ENCODE peak calls at places on chromosomes 3 and 15, in six cellular contexts. H is H9, P is mesenchymal stem cell, N is neuronal stem cell, V is IMR-90, R is trophoblast cell. T is an unnamed sample.

GRCh38 chr3:25910997-25911396 is 121.1 kb downstream of the OXSM start:
- DNase-seq in H (peak), P (peak), N (no peak), V (peak), R (no peak), T (no peak)

GRCh38 chr3:195075199-195075940 is 195.6 kb downstream of the XXYLT1 start:
- DNase-seq in H (no peak), P (no peak), N (no peak), V (peak), R (no peak), T (no peak)

GRCh38 chr15:44195151-44195740 is at the start of gene FRMD5:
- DNase-seq in H (peak), P (peak), N (peak), V (peak), R (peak), T (peak)

GRCh38 chr15:31327674-31328424 is 1.2 kb downstream of the KLF13 start:
- DNase-seq in H (no peak), P (peak), N (no peak), V (peak), R (peak), T (no peak)

GRCh38 chr15:79261836-79262235 is 20.7 kb upstream of the ANKRD34C start:
- DNase-seq in H (no peak), P (no peak), N (no peak), V (no peak), R (no peak), T (no peak)

GRCh38 chr3:73137736-73138403 is 76.4 kb downstream of the EBLN2 start:
- DNase-seq in H (no peak), P (no peak), N (no peak), V (no peak), R (no peak), T (no peak)

GRCh38 chr3:11637901-11638668 is 5.6 kb downstream of the VGLL4 start:
- DNase-seq in H (no peak), P (peak), N (no peak), V (peak), R (no peak), T (no peak)

GRCh38 chr3:52848617-52849016 is 13.8 kb upstream of the MUSTN1 start:
- DNase-seq in H (no peak), P (peak), N (no peak), V (peak), R (no peak), T (no peak)

GRCh38 chr3:120450261-120450913 is 405 bp downstream of the FSTL1 start:
- DNase-seq in H (no peak), P (peak), N (peak), V (no peak), R (no peak), T (no peak)

GRCh38 chr3:65873028-65873427 is 165.7 kb downstream of the MAGI1 start:
- DNase-seq in H (no peak), P (no peak), N (no peak), V (no peak), R (no peak), T (no peak)

GRCh38 chr3:126355251-126355650 is 2.0 kb downstream of the KLF15 start:
- DNase-seq in H (no peak), P (no peak), N (no peak), V (no peak), R (no peak), T (no peak)

GRCh38 chr3:55369491-55369890 is 117.6 kb downstream of the WNT5A start:
- DNase-seq in H (no peak), P (no peak), N (no peak), V (no peak), R (no peak), T (no peak)

GRCh38 chr3:54873059-54873695 is 54.7 kb downstream of the LRTM1 start:
- DNase-seq in H (no peak), P (peak), N (no peak), V (peak), R (peak), T (no peak)

GRCh38 chr3:152308475-152308844 is 39.7 kb downstream of the MBNL1 start:
- DNase-seq in H (no peak), P (no peak), N (no peak), V (no peak), R (no peak), T (no peak)

GRCh38 chr3:123406598-123406997 is 42.3 kb downstream of the ADCY5 start:
- DNase-seq in H (no peak), P (no peak), N (no peak), V (no peak), R (no peak), T (no peak)

GRCh38 chr3:113552851-113553250 is 20.5 kb downstream of the SIDT1 start:
- DNase-seq in H (no peak), P (no peak), N (no peak), V (no peak), R (no peak), T (no peak)

GRCh38 chr15:94069834-94070233 is 161.5 kb upstream of the MCTP2 start:
- DNase-seq in H (no peak), P (no peak), N (no peak), V (no peak), R (no peak), T (no peak)

GRCh38 chr15:61393524-61393923 is 164.4 kb upstream of the RORA start:
- DNase-seq in H (no peak), P (no peak), N (no peak), V (no peak), R (no peak), T (no peak)

GRCh38 chr3:35042210-35042960 is 596.9 kb upstream of the ARPP21 start:
- DNase-seq in H (no peak), P (no peak), N (no peak), V (no peak), R (no peak), T (no peak)

GRCh38 chr3:190618349-190619030 is 104.6 kb downstream of the IL1RAP start:
- DNase-seq in H (no peak), P (no peak), N (no peak), V (peak), R (no peak), T (no peak)

GRCh38 chr3:52493232-52494017 is 1.7 kb upstream of the STAB1 start:
- DNase-seq in H (no peak), P (no peak), N (no peak), V (no peak), R (no peak), T (no peak)

GRCh38 chr15:58736244-58736643 is 13.3 kb downstream of the ADAM10 start:
- DNase-seq in H (no peak), P (no peak), N (no peak), V (no peak), R (no peak), T (no peak)

GRCh38 chr3:147373301-147373700 is 33.0 kb downstream of the ZIC4 start:
- DNase-seq in H (peak), P (no peak), N (no peak), V (no peak), R (no peak), T (peak)

GRCh38 chr3:12351145-12351544 is 62.3 kb downstream of the PPARG start:
- DNase-seq in H (no peak), P (peak), N (no peak), V (no peak), R (no peak), T (no peak)

GRCh38 chr15:89777821-89778380 is 1.8 kb downstream of the MESP2 start:
- DNase-seq in H (no peak), P (no peak), N (no peak), V (no peak), R (no peak), T (no peak)

GRCh38 chr3:188861847-188862740 is 309.7 kb upstream of the TPRG1 start:
- DNase-seq in H (no peak), P (peak), N (no peak), V (peak), R (no peak), T (no peak)

GRCh38 chr3:126523745-126524428 is at the start of gene CHST13:
- DNase-seq in H (peak), P (peak), N (peak), V (peak), R (no peak), T (no peak)

GRCh38 chr15:86572368-86572841 is 492.7 kb downstream of the AGBL1 start:
- DNase-seq in H (peak), P (no peak), N (no peak), V (no peak), R (no peak), T (no peak)

GRCh38 chr3:70856414-70857162 is 544.1 kb upstream of the MDFIC2 start:
- DNase-seq in H (no peak), P (peak), N (no peak), V (peak), R (peak), T (no peak)

GRCh38 chr3:172125963-172126403 is 86.6 kb downstream of the FNDC3B start:
- DNase-seq in H (no peak), P (peak), N (no peak), V (peak), R (peak), T (no peak)

GRCh38 chr3:10515396-10515795 is 10.0 kb upstream of the ATP2B2 start:
- DNase-seq in H (no peak), P (no peak), N (no peak), V (no peak), R (no peak), T (no peak)

GRCh38 chr3:79953591-79954105 is 185.8 kb upstream of the ROBO1 start:
- DNase-seq in H (no peak), P (no peak), N (no peak), V (no peak), R (no peak), T (no peak)

GRCh38 chr3:37457392-37458065 is 283.1 kb upstream of the LRRFIP2 start:
- DNase-seq in H (no peak), P (no peak), N (no peak), V (no peak), R (no peak), T (no peak)

GRCh38 chr3:114445233-114445632 is 151.4 kb downstream of the TIGIT start:
- DNase-seq in H (no peak), P (no peak), N (no peak), V (peak), R (no peak), T (no peak)

GRCh38 chr15:99431661-99432091 is 134.1 kb upstream of the MEF2A start:
- DNase-seq in H (no peak), P (no peak), N (no peak), V (no peak), R (no peak), T (no peak)

GRCh38 chr3:8644748-8645390 is at the start of gene SSUH2:
- DNase-seq in H (no peak), P (no peak), N (no peak), V (no peak), R (no peak), T (no peak)

GRCh38 chr3:264394-265156 is 68.0 kb downstream of the CHL1 start:
- DNase-seq in H (no peak), P (peak), N (no peak), V (peak), R (peak), T (no peak)

GRCh38 chr3:20096135-20096685 is 56.0 kb downstream of the KAT2B start:
- DNase-seq in H (no peak), P (no peak), N (no peak), V (peak), R (no peak), T (no peak)

DNA sequence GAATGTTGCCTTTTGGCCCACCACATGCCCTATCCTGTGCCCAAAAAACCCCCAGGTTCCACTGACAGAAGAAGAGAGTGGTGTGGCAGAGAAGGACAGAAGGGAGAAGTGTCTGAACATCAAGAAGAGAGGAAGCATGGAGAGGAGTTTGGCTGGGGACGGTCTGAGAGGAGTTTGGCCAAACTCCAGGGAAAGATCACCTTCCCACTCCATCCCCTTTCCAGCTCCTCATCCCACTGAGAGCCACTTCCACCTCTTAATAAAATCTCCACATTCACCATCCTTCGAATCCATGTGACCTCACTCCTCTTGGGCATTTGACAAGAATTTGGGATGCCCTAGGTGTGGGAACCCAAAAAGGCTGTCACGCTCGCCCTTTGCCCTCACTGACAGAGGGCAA is 311.6 kb upstream of the GRM7 start:
- DNase-seq in H (no peak), P (no peak), N (no peak), V (no peak), R (no peak), T (no peak)
- H4K91ac ChIP-seq in H (no peak), P (no peak), N (no peak), V (no peak), R (no peak), T (no peak)

GRCh38 chr3:166533740-166534139 is 696.5 kb upstream of the BCHE start:
- DNase-seq in H (no peak), P (no peak), N (no peak), V (no peak), R (no peak), T (no peak)
- H4K91ac ChIP-seq in H (no peak), P (no peak), N (no peak), V (no peak), R (no peak), T (no peak)

GRCh38 chr3:122005033-122005565 is 16.9 kb downstream of the ILDR1 start:
- DNase-seq in H (peak), P (no peak), N (no peak), V (no peak), R (no peak), T (no peak)

GRCh38 chr3:122004123-122004522 is 17.9 kb downstream of the ILDR1 start:
- DNase-seq in H (no peak), P (no peak), N (no peak), V (no peak), R (no peak), T (no peak)

GRCh38 chr3:122001892-122002291 is 20.2 kb downstream of the ILDR1 start:
- DNase-seq in H (no peak), P (no peak), N (no peak), V (no peak), R (no peak), T (no peak)

GRCh38 chr3:122003596-122003995 is 18.5 kb downstream of the ILDR1 start:
- DNase-seq in H (no peak), P (no peak), N (no peak), V (no peak), R (no peak), T (no peak)

GRCh38 chr3:122003112-122003511 is 18.9 kb downstream of the ILDR1 start:
- DNase-seq in H (no peak), P (no peak), N (no peak), V (no peak), R (no peak), T (no peak)
- H4K91ac ChIP-seq in H (no peak), P (no peak), N (no peak), V (no peak), R (no peak), T (no peak)

GRCh38 chr3:3066910-3067309 is 43.3 kb downstream of the IL5RA start:
- DNase-seq in H (no peak), P (no peak), N (no peak), V (no peak), R (no peak), T (no peak)
- H4K91ac ChIP-seq in H (no peak), P (no peak), N (no peak), V (no peak), R (no peak), T (no peak)

DNA sequence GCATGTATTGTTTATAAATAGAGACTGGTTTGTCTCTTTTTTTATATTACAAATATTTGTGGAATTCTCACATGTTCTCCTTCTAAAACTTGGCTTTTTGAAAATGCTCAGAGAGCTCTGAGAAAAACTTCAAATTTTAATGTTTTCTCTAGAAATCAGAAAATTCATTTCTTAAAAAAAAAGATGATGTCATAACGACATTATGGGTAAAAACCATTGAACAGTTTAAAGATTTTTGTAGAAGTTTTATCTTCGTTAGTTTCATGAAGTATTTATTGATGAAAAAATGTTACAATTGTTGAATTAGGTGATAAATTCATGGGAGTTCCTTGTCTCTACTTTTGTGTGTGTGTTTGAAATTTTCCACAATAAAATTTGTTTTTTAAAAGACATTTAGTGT is 81.3 kb downstream of the SATB1 start:
- DNase-seq in H (no peak), P (no peak), N (no peak), V (no peak), R (no peak), T (no peak)
- H4K91ac ChIP-seq in H (no peak), P (no peak), N (no peak), V (no peak), R (no peak), T (no peak)

T was measured in H1.